ENCODE peak calls at places on chromosomes 16 and 17, in five cellular contexts. N, G, L, X and S are unnamed samples.

GRCh38 chr17:19296786-19297778 is 59.9 kb downstream of the EPN2 start:
- DNase-seq in N (no peak), G (no peak), L (no peak), X (no peak), S (peak; percentile 14)

GRCh38 chr17:1481736-1482135 is 10.8 kb downstream of the MYO1C start:
- DNase-seq in N (no peak), G (no peak), L (no peak), X (no peak), S (no peak)

GRCh38 chr16:684067-684794 is at the start of gene JMJD8:
- DNase-seq in N (peak; percentile 89), G (peak; percentile 83), L (peak; percentile 86), X (peak; percentile 94), S (peak; percentile 96)

GRCh38 chr16:14284930-14285541 is 213.9 kb downstream of the MRTFB start:
- DNase-seq in N (peak; percentile 63), G (peak; percentile 77), L (no peak), X (peak; percentile 67), S (peak; percentile 75)

GRCh38 chr17:83171661-83172060 is 92.3 kb downstream of the METRNL start:
- DNase-seq in N (no peak), G (no peak), L (no peak), X (peak; percentile 28), S (no peak)

GRCh38 chr16:85055503-85056210 is 28.1 kb downstream of the KIAA0513 start:
- DNase-seq in N (no peak), G (no peak), L (no peak), X (peak; percentile 50), S (peak; percentile 72)

GRCh38 chr17:30570191-30570590 is 93.0 kb downstream of the GOSR1 start:
- DNase-seq in N (no peak), G (no peak), L (no peak), X (no peak), S (no peak)

GRCh38 chr16:85573696-85574641 is 39.2 kb upstream of the GSE1 start:
- DNase-seq in N (no peak), G (peak; percentile 19), L (no peak), X (peak; percentile 44), S (peak; percentile 84)

GRCh38 chr17:12492450-12492849 is 173.2 kb upstream of the MYOCD start:
- DNase-seq in N (no peak), G (no peak), L (no peak), X (no peak), S (no peak)

GRCh38 chr16:10525214-10525825 is 55.1 kb downstream of the EMP2 start:
- DNase-seq in N (no peak), G (no peak), L (no peak), X (no peak), S (no peak)

GRCh38 chr17:7133424-7133823 is 18.8 kb upstream of the ASGR2 start:
- DNase-seq in N (no peak), G (no peak), L (no peak), X (no peak), S (peak; percentile 25)

GRCh38 chr16:87189426-87189825 is 127.8 kb downstream of the C16orf95 start:
- DNase-seq in N (no peak), G (no peak), L (no peak), X (no peak), S (no peak)

GRCh38 chr17:44925731-44926697 is 10.7 kb upstream of the GFAP start:
- DNase-seq in N (no peak), G (no peak), L (no peak), X (no peak), S (no peak)